ENCODE peak calls at places on chromosomes 13 and 19, in eight cellular contexts. K, S, D, A, U, N, M and T are unnamed samples.

GRCh38 chr19:28502879-28503734 is 709.8 kb downstream of the UQCRFS1 start:
- DNase-seq in K (no peak), S (no peak), D (no peak), A (no peak), U (no peak), N (no peak), M (no peak), T (no peak)

GRCh38 chr13:52156724-52157251 is 2.6 kb downstream of the NEK3 start:
- DNase-seq in K (no peak), S (no peak), D (peak), A (no peak), U (no peak), N (no peak), M (no peak), T (no peak)

GRCh38 chr19:49921871-49922755 is 6.9 kb upstream of the ATF5 start:
- DNase-seq in K (peak), S (no peak), D (peak), A (no peak), U (no peak), N (no peak), M (no peak), T (no peak)

GRCh38 chr19:56333506-56333905 is 18.9 kb upstream of the ZSCAN5A start:
- DNase-seq in K (peak), S (no peak), D (peak), A (no peak), U (no peak), N (no peak), M (peak), T (no peak)

GRCh38 chr19:51668167-51668566 is 21.5 kb upstream of the SIGLEC14 start:
- DNase-seq in K (no peak), S (no peak), D (no peak), A (no peak), U (no peak), N (no peak), M (no peak), T (no peak)

GRCh38 chr19:5436101-5436947 is 18.9 kb upstream of the ZNRF4 start:
- DNase-seq in K (no peak), S (no peak), D (peak), A (no peak), U (no peak), N (no peak), M (no peak), T (peak)

GRCh38 chr19:57803594-57804325 is 11.0 kb downstream of the ZNF552 start:
- DNase-seq in K (no peak), S (no peak), D (peak), A (no peak), U (no peak), N (no peak), M (no peak), T (no peak)

GRCh38 chr19:48813123-48813911 is 2.5 kb upstream of the BCAT2 start:
- DNase-seq in K (no peak), S (no peak), D (no peak), A (no peak), U (no peak), N (no peak), M (no peak), T (peak)

GRCh38 chr19:52741951-52742485 is 7.2 kb upstream of the ZNF611 start:
- DNase-seq in K (no peak), S (no peak), D (no peak), A (no peak), U (no peak), N (no peak), M (no peak), T (no peak)

GRCh38 chr19:4909172-4909896 is at the start of gene UHRF1:
- DNase-seq in K (peak), S (no peak), D (no peak), A (no peak), U (no peak), N (no peak), M (no peak), T (no peak)

GRCh38 chr13:23630349-23631093 is 60.3 kb downstream of the TNFRSF19 start:
- DNase-seq in K (no peak), S (no peak), D (no peak), A (no peak), U (no peak), N (no peak), M (no peak), T (no peak)

GRCh38 chr19:41025871-41026270 is 34.8 kb downstream of the CYP2B6 start:
- DNase-seq in K (no peak), S (no peak), D (no peak), A (no peak), U (no peak), N (no peak), M (no peak), T (no peak)